ENCODE peak calls at places on chromosomes 12 and 14, in four cellular contexts. X is AG10803; B is astrocyte of the cerebellum; Y is CD8-positive, alpha-beta T cell. S is an unnamed sample.

GRCh38 chr14:96067985-96068930 is 29.1 kb downstream of the C14orf132 start:
- DNase-seq in X (no peak), B (no peak), Y (no peak), S (no peak)

GRCh38 chr12:50597200-50598195 is 92.7 kb downstream of the DIP2B start:
- DNase-seq in X (peak), B (no peak), Y (peak), S (peak)

GRCh38 chr12:79454338-79454777 is 236.4 kb downstream of the PAWR start:
- DNase-seq in X (peak), B (peak), Y (no peak), S (no peak)

GRCh38 chr14:56794088-56794556 is 16.2 kb downstream of the OTX2 start:
- DNase-seq in X (no peak), B (no peak), Y (no peak), S (no peak)

GRCh38 chr12:13153180-13153579 is 43.3 kb upstream of the EMP1 start:
- DNase-seq in X (no peak), B (no peak), Y (no peak), S (no peak)

GRCh38 chr12:130961921-130962326 is 8.2 kb downstream of the ADGRD1 start:
- DNase-seq in X (no peak), B (no peak), Y (no peak), S (no peak)

GRCh38 chr12:111275308-111275707 is 93.6 kb downstream of the PHETA1 start:
- DNase-seq in X (no peak), B (no peak), Y (no peak), S (no peak)

GRCh38 chr12:115923851-115924250 is 353.6 kb downstream of the MED13L start:
- DNase-seq in X (no peak), B (no peak), Y (no peak), S (no peak)

GRCh38 chr12:128190614-128191013 is 76.4 kb upstream of the TMEM132C start:
- DNase-seq in X (no peak), B (no peak), Y (no peak), S (no peak)

GRCh38 chr14:102029956-102030355 is 56.9 kb downstream of the HSP90AA1 start:
- DNase-seq in X (peak), B (peak), Y (no peak), S (no peak)

GRCh38 chr12:12726543-12727093 is 9.4 kb downstream of the CDKN1B start:
- DNase-seq in X (peak), B (no peak), Y (no peak), S (no peak)

GRCh38 chr12:29921307-29921706 is 137.6 kb upstream of the TMTC1 start:
- DNase-seq in X (no peak), B (no peak), Y (no peak), S (no peak)

GRCh38 chr12:91009319-91009950 is 4.7 kb upstream of the EPYC start:
- DNase-seq in X (no peak), B (peak), Y (no peak), S (peak)

GRCh38 chr12:71639341-71639760 is 24.3 kb downstream of the ZFC3H1 start:
- DNase-seq in X (no peak), B (no peak), Y (no peak), S (no peak)

GRCh38 chr12:41932470-41932991 is 212.1 kb downstream of the GXYLT1 start:
- DNase-seq in X (no peak), B (no peak), Y (peak), S (no peak)

GRCh38 chr14:63686926-63687325 is 40.9 kb downstream of the SGPP1 start:
- DNase-seq in X (no peak), B (no peak), Y (no peak), S (no peak)

GRCh38 chr12:92987846-92988621 is 58.9 kb upstream of the EEA1 start:
- DNase-seq in X (no peak), B (no peak), Y (no peak), S (peak)

GRCh38 chr14:95784137-95784536 is 70.2 kb upstream of the TCL1A start:
- DNase-seq in X (peak), B (peak), Y (no peak), S (no peak)

GRCh38 chr14:80636071-80636470 is 305.5 kb downstream of the CEP128 start:
- DNase-seq in X (peak), B (no peak), Y (no peak), S (no peak)

GRCh38 chr12:118357327-118358007 is 15.2 kb downstream of the TAOK3 start:
- DNase-seq in X (peak), B (no peak), Y (peak), S (no peak)

GRCh38 chr12:126021675-126022074 is 956.4 kb downstream of the AACS start:
- DNase-seq in X (no peak), B (no peak), Y (no peak), S (no peak)

GRCh38 chr14:31025335-31026075 is at the start of gene AP4S1:
- DNase-seq in X (no peak), B (no peak), Y (peak), S (no peak)

GRCh38 chr12:65741662-65742480 is 82.4 kb upstream of the HMGA2 start:
- DNase-seq in X (peak), B (no peak), Y (peak), S (no peak)

GRCh38 chr12:19048943-19049342 is 80.6 kb upstream of the PLEKHA5 start:
- DNase-seq in X (peak), B (no peak), Y (no peak), S (no peak)

GRCh38 chr12:92938623-92939022 is 9.5 kb upstream of the EEA1 start:
- DNase-seq in X (no peak), B (no peak), Y (no peak), S (no peak)

GRCh38 chr12:122909442-122910288 is 13.7 kb upstream of the VPS37B start:
- DNase-seq in X (no peak), B (no peak), Y (no peak), S (no peak)

GRCh38 chr12:25524381-25524780 is 28.7 kb downstream of the LMNTD1 start:
- DNase-seq in X (no peak), B (no peak), Y (no peak), S (no peak)

GRCh38 chr12:121278450-121279375 is 17.8 kb downstream of the CAMKK2 start:
- DNase-seq in X (no peak), B (peak), Y (no peak), S (no peak)

GRCh38 chr14:59704054-59704453 is 127.4 kb upstream of the CCDC175 start:
- DNase-seq in X (no peak), B (no peak), Y (no peak), S (no peak)

GRCh38 chr12:43806737-43807072 is 588 bp upstream of the TWF1 start:
- DNase-seq in X (no peak), B (no peak), Y (no peak), S (no peak)

GRCh38 chr14:65238456-65238855 is 136.1 kb upstream of the MAX start:
- DNase-seq in X (peak), B (peak), Y (no peak), S (no peak)

GRCh38 chr12:116697305-116698130 is 40.4 kb downstream of the SPRING1 start:
- DNase-seq in X (no peak), B (no peak), Y (no peak), S (no peak)

GRCh38 chr14:92582706-92583452 is 69.3 kb downstream of the RIN3 start:
- DNase-seq in X (no peak), B (no peak), Y (no peak), S (peak)
- TF ChIP-seq CTCF in X (no peak), B (no peak), Y (no peak), S (no peak)

GRCh38 chr12:21773263-21773741 is 1.2 kb downstream of the KCNJ8 start:
- DNase-seq in X (peak), B (no peak), Y (no peak), S (no peak)

GRCh38 chr12:21774358-21775129 is at the start of gene KCNJ8:
- DNase-seq in X (peak), B (peak), Y (no peak), S (no peak)

GRCh38 chr12:21776242-21776641 is 1.7 kb upstream of the KCNJ8 start:
- DNase-seq in X (no peak), B (no peak), Y (no peak), S (no peak)

GRCh38 chr12:21773799-21774198 is 707 bp downstream of the KCNJ8 start:
- DNase-seq in X (no peak), B (no peak), Y (no peak), S (no peak)

GRCh38 chr12:21775130-21775920 is 819 bp upstream of the KCNJ8 start:
- DNase-seq in X (no peak), B (no peak), Y (no peak), S (no peak)
- H3K4me3 ChIP-seq in X (peak), B (peak), Y (no peak), S (no peak)

DNA sequence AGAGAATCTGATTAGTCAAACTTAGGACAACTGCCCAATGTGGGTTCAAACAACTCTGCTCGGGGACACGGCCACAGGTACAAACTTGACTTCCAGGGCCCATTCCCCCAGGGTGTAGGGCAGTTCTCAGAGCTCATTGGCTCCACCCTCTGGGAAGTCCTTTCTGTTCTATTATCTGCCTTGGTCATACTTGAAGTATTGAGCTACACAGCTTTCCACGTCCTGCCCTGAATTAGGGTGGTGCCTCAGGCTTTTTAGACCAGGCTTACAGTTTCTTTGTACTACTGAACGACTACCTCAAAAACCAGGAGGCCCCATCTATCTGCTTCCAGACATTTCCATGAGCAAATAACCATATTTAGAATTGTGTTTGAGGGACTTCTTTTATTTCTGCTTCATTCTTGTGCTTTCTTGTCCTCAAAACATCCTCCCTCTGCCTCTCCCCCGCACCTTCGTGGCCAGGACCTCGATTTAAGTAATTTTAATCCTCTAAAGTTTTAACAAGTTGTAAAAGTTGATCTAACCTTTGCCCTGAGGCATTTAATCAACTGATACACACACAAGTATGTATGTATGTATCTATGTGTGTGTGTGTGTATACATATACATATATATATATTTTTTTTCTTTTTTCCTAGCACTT is 281.8 kb upstream of the AMIGO2 start:
- DNase-seq in X (no peak), B (no peak), Y (peak), S (peak)
- TF ChIP-seq CTCF in X (no peak), B (no peak), Y (no peak), S (no peak)

GRCh38 chr12:53221203-53222076 is 10.6 kb downstream of the RARG start:
- DNase-seq in X (peak), B (no peak), Y (peak), S (no peak)
- H3K4me3 ChIP-seq in X (peak), B (peak), Y (peak), S (peak)

GRCh38 chr12:89345830-89346740 is 6.2 kb downstream of the DUSP6 start:
- DNase-seq in X (peak), B (no peak), Y (peak), S (peak)
- TF ChIP-seq CTCF in X (no peak), B (no peak), Y (no peak), S (no peak)

GRCh38 chr14:94769413-94770250 is at the start of gene GSC:
- DNase-seq in X (peak), B (peak), Y (no peak), S (no peak)
- H3K4me3 ChIP-seq in X (peak), B (peak), Y (peak), S (no peak)

GRCh38 chr14:61517861-61518802 is 177.2 kb upstream of the HIF1A start:
- DNase-seq in X (no peak), B (no peak), Y (no peak), S (no peak)
- TF ChIP-seq CTCF in X (no peak), B (no peak), Y (no peak), S (no peak)

GRCh38 chr12:99976762-99977161 is 8.0 kb downstream of the ANKS1B start:
- DNase-seq in X (no peak), B (no peak), Y (no peak), S (no peak)

GRCh38 chr12:99975321-99975720 is 9.4 kb downstream of the ANKS1B start:
- DNase-seq in X (no peak), B (no peak), Y (no peak), S (no peak)

GRCh38 chr12:99979471-99979870 is 5.3 kb downstream of the ANKS1B start:
- DNase-seq in X (no peak), B (no peak), Y (no peak), S (no peak)

GRCh38 chr12:99978152-99978551 is 6.6 kb downstream of the ANKS1B start:
- DNase-seq in X (no peak), B (no peak), Y (no peak), S (no peak)

GRCh38 chr12:99977550-99977949 is 7.2 kb downstream of the ANKS1B start:
- DNase-seq in X (no peak), B (no peak), Y (no peak), S (no peak)
- H3K4me3 ChIP-seq in X (no peak), B (no peak), Y (no peak), S (no peak)